ENCODE peak calls at places on chromosomes 16 and 17, in nine cellular contexts. B is tibial nerve, N is BE2C, O is glutamatergic neuron, S is uterus, L is nephron progenitor cell, G is colonic mucosa, C is sigmoid colon, D is K562. Q is an unnamed sample.

GRCh38 chr16:8866118-8866883 is 2.5 kb downstream of the CARHSP1 start:
- DNase-seq in B (no peak), N (peak; percentile 58), O (peak; percentile 80), S (peak; percentile 59), L (peak; percentile 60), G (peak; percentile 69), C (peak; percentile 89), D (no peak), Q (no peak)

GRCh38 chr16:88461291-88462269 is 8.5 kb downstream of the ZFPM1 start:
- DNase-seq in B (no peak), N (no peak), O (no peak), S (no peak), L (no peak), G (no peak), C (no peak), D (peak; percentile 60), Q (no peak)

GRCh38 chr17:67217446-67217845 is 27.6 kb downstream of the HELZ start:
- DNase-seq in B (no peak), N (no peak), O (no peak), S (no peak), L (no peak), G (no peak), C (no peak), D (peak; percentile 33), Q (no peak)

GRCh38 chr17:55769625-55770000 is 18.8 kb downstream of the PCTP start:
- DNase-seq in B (no peak), N (no peak), O (no peak), S (no peak), L (no peak), G (no peak), C (peak; percentile 73), D (no peak), Q (no peak)

GRCh38 chr17:65228734-65229390 is 91.7 kb downstream of the RGS9 start:
- DNase-seq in B (no peak), N (peak; percentile 85), O (no peak), S (no peak), L (no peak), G (no peak), C (no peak), D (peak; percentile 37), Q (no peak)

GRCh38 chr17:15261818-15262290 is 3.3 kb downstream of the PMP22 start:
- DNase-seq in B (no peak), N (peak; percentile 12), O (no peak), S (peak; percentile 49), L (peak; percentile 22), G (no peak), C (no peak), D (no peak), Q (peak; percentile 15)

GRCh38 chr16:49755291-49755611 is 100.7 kb downstream of the ZNF423 start:
- DNase-seq in B (no peak), N (no peak), O (no peak), S (peak; percentile 45), L (no peak), G (peak; percentile 42), C (no peak), D (peak; percentile 16), Q (peak; percentile 54)

GRCh38 chr17:78575340-78575739 is 1.9 kb downstream of the DNAH17 start:
- DNase-seq in B (no peak), N (no peak), O (no peak), S (no peak), L (no peak), G (no peak), C (no peak), D (no peak), Q (no peak)

GRCh38 chr17:48194097-48194550 is 86.6 kb downstream of the SNX11 start:
- DNase-seq in B (no peak), N (no peak), O (no peak), S (no peak), L (no peak), G (no peak), C (no peak), D (no peak), Q (no peak)

GRCh38 chr16:30060354-30061194 is 5.0 kb upstream of the ALDOA start:
- DNase-seq in B (no peak), N (peak; percentile 74), O (peak; percentile 50), S (no peak), L (peak; percentile 25), G (no peak), C (no peak), D (no peak), Q (no peak)

GRCh38 chr17:80703109-80703508 is 158.5 kb downstream of the RPTOR start:
- DNase-seq in B (no peak), N (no peak), O (no peak), S (no peak), L (no peak), G (no peak), C (no peak), D (no peak), Q (no peak)

DNA sequence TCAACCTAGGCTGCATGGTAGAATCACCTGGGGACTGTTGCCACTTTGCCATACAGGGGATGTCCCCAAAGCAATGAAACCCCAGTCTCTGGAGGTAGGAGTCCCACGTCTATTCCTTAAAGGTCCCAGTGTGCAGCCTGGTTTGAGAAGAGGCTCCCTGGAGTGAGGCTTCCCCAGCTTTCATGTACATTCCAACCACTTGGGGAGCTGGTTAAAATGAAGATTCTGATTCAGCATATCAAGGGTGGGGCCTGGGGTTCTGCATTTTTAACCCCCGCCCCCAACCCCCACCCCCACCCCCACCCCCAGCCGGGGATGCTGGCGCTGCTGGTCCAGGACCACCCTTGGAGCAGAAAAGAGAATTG is 241.2 kb downstream of the FOXL1 start:
- DNase-seq in B (no peak), N (no peak), O (no peak), S (no peak), L (no peak), G (no peak), C (no peak), D (no peak), Q (no peak)
- TF ChIP-seq CTCF in B (no peak), N (no peak), O (no peak), S (no peak), L (no peak), G (no peak), C (no peak), D (no peak), Q (no peak)

GRCh38 chr16:81623365-81624102 is 155.6 kb upstream of the PLCG2 start:
- DNase-seq in B (no peak), N (peak; percentile 54), O (no peak), S (no peak), L (peak; percentile 32), G (peak; percentile 48), C (no peak), D (peak; percentile 53), Q (peak; percentile 57)
- TF ChIP-seq CTCF in B (peak; percentile 45), N (peak; percentile 75), O (peak; percentile 61), S (peak; percentile 57), L (peak; percentile 42), G (peak; percentile 34), C (peak; percentile 76), D (peak; percentile 74), Q (peak; percentile 74)

DNA sequence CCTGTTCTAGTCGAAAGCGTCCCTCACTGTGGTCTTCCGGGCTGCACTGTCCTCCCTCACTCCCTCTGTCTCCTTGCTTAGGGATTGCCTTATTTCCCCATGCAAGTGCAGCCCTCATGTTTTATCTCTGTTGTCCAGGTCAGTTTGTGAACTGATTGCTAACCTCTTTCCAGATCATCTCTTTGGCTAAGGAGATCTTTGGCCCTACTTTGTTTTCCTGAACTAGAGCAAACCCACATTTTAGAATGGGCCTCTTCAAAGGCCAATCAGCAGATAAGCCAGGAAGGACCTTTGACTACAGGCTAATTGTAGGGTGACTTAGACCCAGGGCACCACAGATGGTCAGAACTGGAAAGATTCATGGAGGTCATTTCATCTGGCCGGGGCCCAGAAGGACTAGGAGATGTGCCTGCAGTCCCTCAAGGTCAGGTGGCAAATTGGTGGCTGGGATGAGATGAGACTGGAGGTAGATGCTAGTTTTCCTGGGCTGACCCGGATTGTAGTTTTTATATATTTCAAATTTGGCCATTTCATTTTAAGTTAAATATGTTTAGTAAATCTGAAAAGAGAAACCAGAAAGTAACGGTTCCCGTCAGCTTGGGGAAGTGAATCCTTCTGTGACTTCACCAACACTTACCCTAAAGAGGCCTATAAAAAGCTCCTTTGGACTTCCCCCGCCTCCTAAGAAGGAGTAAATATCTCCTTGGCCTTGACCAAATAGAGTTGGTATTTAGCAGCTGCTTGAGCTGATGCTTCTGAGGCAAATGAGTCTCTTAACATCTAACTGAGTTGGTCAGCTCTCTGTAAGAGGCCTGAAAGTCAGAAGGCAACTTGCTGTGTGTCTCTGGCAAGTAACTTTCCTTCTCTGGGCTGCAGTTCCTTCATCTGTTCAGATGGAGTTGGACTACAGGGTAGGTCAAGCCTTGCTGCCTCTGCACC is 6.3 kb upstream of the SLC25A19 start:
- DNase-seq in B (no peak), N (no peak), O (no peak), S (no peak), L (no peak), G (no peak), C (no peak), D (no peak), Q (no peak)
- TF ChIP-seq CTCF in B (no peak), N (no peak), O (no peak), S (no peak), L (no peak), G (no peak), C (no peak), D (no peak), Q (no peak)

DNA sequence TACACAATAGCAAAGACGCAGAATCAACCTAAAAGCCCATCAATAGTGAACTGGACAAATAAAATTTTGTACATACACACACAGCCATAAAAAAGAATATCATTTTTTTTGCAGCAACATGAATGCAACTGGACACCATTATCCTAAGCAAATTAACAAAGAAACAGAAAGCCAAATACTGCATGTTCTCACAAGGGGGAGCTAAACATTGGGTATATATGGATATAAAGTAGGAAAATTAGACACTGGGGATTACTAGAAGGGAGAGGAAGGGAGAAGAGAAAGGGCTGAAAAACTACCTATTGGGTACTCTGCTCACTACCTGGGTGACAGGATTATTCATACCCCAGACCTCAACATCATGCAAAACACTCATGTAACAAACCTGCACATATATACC is 28.2 kb downstream of the ADAMTS18 start:
- DNase-seq in B (no peak), N (no peak), O (no peak), S (no peak), L (no peak), G (no peak), C (no peak), D (no peak), Q (no peak)
- TF ChIP-seq CTCF in B (no peak), N (peak; percentile 9), O (peak; percentile 16), S (no peak), L (no peak), G (no peak), C (no peak), D (no peak), Q (no peak)

GRCh38 chr16:72805486-72805885 is 242.4 kb downstream of the ZFHX3 start:
- DNase-seq in B (no peak), N (no peak), O (no peak), S (no peak), L (no peak), G (no peak), C (no peak), D (no peak), Q (no peak)
- TF ChIP-seq CTCF in B (no peak), N (no peak), O (no peak), S (no peak), L (no peak), G (no peak), C (no peak), D (no peak), Q (no peak)